ENCODE peak calls at places on chromosomes 4 and X, in five cellular contexts. P, J, T, B and K are unnamed samples.

GRCh38 chr4:25881187-25881586 is 18.4 kb upstream of the SEL1L3 start:
- DNase-seq in T (no peak), B (no peak), P (no peak), J (no peak), K (no peak)

GRCh38 chr4:111775908-111776307 is 369.3 kb upstream of the FAM241A start:
- DNase-seq in B (peak), P (no peak), T (no peak), J (no peak), K (no peak)

GRCh38 chrX:40012039-40012799 is 85.5 kb downstream of the BCOR start:
- DNase-seq in T (peak), J (no peak), P (no peak), B (peak), K (no peak)

GRCh38 chr4:110092646-110093045 is 105.8 kb downstream of the ELOVL6 start:
- DNase-seq in J (no peak), T (no peak), B (no peak), P (no peak), K (no peak)

GRCh38 chrX:31508338-31508737 is 436.5 kb upstream of the FTHL17 start:
- DNase-seq in J (no peak), T (peak), B (no peak), P (no peak), K (no peak)

GRCh38 chr4:122224348-122224747 is 72.2 kb downstream of the BLTP1 start:
- DNase-seq in P (no peak), B (peak), J (no peak), T (peak), K (no peak)

GRCh38 chrX:12423346-12423745 is 285.1 kb downstream of the FRMPD4 start:
- DNase-seq in B (no peak), J (no peak), T (no peak), P (no peak), K (no peak)

GRCh38 chr4:69830529-69831269 is 29.2 kb downstream of the SULT1E1 start:
- DNase-seq in T (peak), J (no peak), P (no peak), B (no peak), K (no peak)

GRCh38 chrX:18075603-18076002 is 145.1 kb downstream of the BEND2 start:
- DNase-seq in T (no peak), B (no peak), P (no peak), J (no peak), K (no peak)